ENCODE peak calls at places on chromosome 1, in five cellular contexts. Q is AG08396; W is CD8-positive, alpha-beta memory T cell; P is stimulated activated CD8-positive, alpha-beta memory T cell treated with anti-CD3 and anti-CD28 coated beads, Interleukin-4, amount 100 ng/mL, for 4 hours; J is pulmonary artery endothelial cell. O is an unnamed sample.

GRCh38 chr1:227887697-227888403 is 59.9 kb downstream of the WNT9A start:
- DNase-seq in P (no peak), Q (no peak), J (no peak), W (no peak), O (peak; percentile 28)

GRCh38 chr1:24899581-24900485 is 30.2 kb downstream of the RUNX3 start:
- DNase-seq in Q (no peak), P (no peak), J (no peak), W (no peak), O (no peak)

GRCh38 chr1:157193219-157193618 is 55.0 kb upstream of the ETV3 start:
- DNase-seq in P (no peak), Q (no peak), W (no peak), J (no peak), O (no peak)

GRCh38 chr1:203274603-203275381 is 30.5 kb upstream of the BTG2 start:
- DNase-seq in J (no peak), W (no peak), P (no peak), Q (no peak), O (peak; percentile 82)

GRCh38 chr1:19643602-19644419 is at the start of gene NBL1:
- DNase-seq in W (peak; percentile 69), P (peak; percentile 60), Q (peak; percentile 89), J (no peak), O (peak; percentile 52)

GRCh38 chr1:194372266-194372665 is 1185.9 kb upstream of the B3GALT2 start:
- DNase-seq in J (no peak), W (no peak), P (no peak), Q (no peak), O (no peak)

GRCh38 chr1:37677808-37678207 is 14.5 kb upstream of the CDCA8 start:
- DNase-seq in Q (no peak), W (no peak), J (no peak), P (no peak), O (no peak)

GRCh38 chr1:53588053-53588779 is 129.0 kb downstream of the DMRTB1 start:
- DNase-seq in J (no peak), P (no peak), W (no peak), Q (no peak), O (no peak)

GRCh38 chr1:109151146-109151545 is 37.2 kb downstream of the ELAPOR1 start:
- DNase-seq in J (peak; percentile 27), Q (peak; percentile 71), P (no peak), W (no peak), O (peak; percentile 64)

GRCh38 chr1:22886211-22886610 is 86.5 kb downstream of the LACTBL1 start:
- DNase-seq in Q (peak; percentile 69), W (no peak), J (no peak), P (no peak), O (no peak)

GRCh38 chr1:200364831-200365230 is 45.0 kb downstream of the ZNF281 start:
- DNase-seq in P (no peak), W (no peak), J (no peak), Q (no peak), O (no peak)

GRCh38 chr1:106584127-106584526 is 472.3 kb upstream of the PRMT6 start:
- DNase-seq in W (no peak), P (no peak), J (no peak), Q (no peak), O (no peak)

GRCh38 chr1:21335088-21335678 is 44.9 kb upstream of the ECE1 start:
- DNase-seq in P (no peak), J (no peak), W (no peak), Q (no peak), O (no peak)

GRCh38 chr1:112894561-112895011 is 61.4 kb downstream of the SLC16A1 start:
- DNase-seq in W (no peak), Q (no peak), J (no peak), P (no peak), O (no peak)

GRCh38 chr1:175193339-175193950 is 869 bp upstream of the KIAA0040 start:
- DNase-seq in Q (no peak), P (no peak), W (no peak), J (no peak), O (no peak)

GRCh38 chr1:87294633-87295032 is 34.0 kb upstream of the LMO4 start:
- DNase-seq in J (no peak), Q (no peak), W (no peak), P (no peak), O (no peak)